ENCODE peak calls at places on chromosomes 7 and 10, in eight cellular contexts. One of them, this sample, is unnamed.

GRCh38 chr7:12281026-12281425 is 69.9 kb downstream of the TMEM106B start:
- DNase-seq in sciatic nerve: no peak
- DNase-seq in NCI-H1694 treated with DMSO at 0.1 percent for 48 hours: no peak
- DNase-seq in fibroblast of pulmonary artery: peak
- DNase-seq in germinal center: no peak
- DNase-seq in stimulated activated naive CD8-positive, alpha-beta T cell treated with anti-CD3 and anti-CD28 coated beads, Interleukin-15, Interleukin-2, amounts not matched to agents 100 U/mL and 50 U/mL, for 24 hours: no peak
- DNase-seq in HCT116: no peak
- DNase-seq in midbrain: no peak
- DNase-seq in this sample: no peak

GRCh38 chr10:30857803-30858202 is 173.9 kb downstream of the ZNF438 start:
- DNase-seq in stimulated activated naive CD8-positive, alpha-beta T cell treated with anti-CD3 and anti-CD28 coated beads, Interleukin-15, Interleukin-2, amounts not matched to agents 100 U/mL and 50 U/mL, for 24 hours: no peak
- DNase-seq in fibroblast of pulmonary artery: peak
- DNase-seq in HCT116: no peak
- DNase-seq in germinal center: no peak
- DNase-seq in sciatic nerve: peak
- DNase-seq in midbrain: peak
- DNase-seq in NCI-H1694 treated with DMSO at 0.1 percent for 48 hours: no peak
- DNase-seq in this sample: peak

GRCh38 chr7:149415391-149416068 is 45.3 kb downstream of the ZNF777 start:
- DNase-seq in midbrain: no peak
- DNase-seq in NCI-H1694 treated with DMSO at 0.1 percent for 48 hours: no peak
- DNase-seq in sciatic nerve: no peak
- DNase-seq in germinal center: no peak
- DNase-seq in fibroblast of pulmonary artery: peak
- DNase-seq in HCT116: no peak
- DNase-seq in stimulated activated naive CD8-positive, alpha-beta T cell treated with anti-CD3 and anti-CD28 coated beads, Interleukin-15, Interleukin-2, amounts not matched to agents 100 U/mL and 50 U/mL, for 24 hours: no peak
- DNase-seq in this sample: peak

GRCh38 chr10:29658984-29659769 is 24.4 kb upstream of the SVIL start:
- DNase-seq in germinal center: peak
- DNase-seq in HCT116: peak
- DNase-seq in NCI-H1694 treated with DMSO at 0.1 percent for 48 hours: no peak
- DNase-seq in sciatic nerve: no peak
- DNase-seq in fibroblast of pulmonary artery: peak
- DNase-seq in stimulated activated naive CD8-positive, alpha-beta T cell treated with anti-CD3 and anti-CD28 coated beads, Interleukin-15, Interleukin-2, amounts not matched to agents 100 U/mL and 50 U/mL, for 24 hours: peak
- DNase-seq in midbrain: no peak
- DNase-seq in this sample: no peak

GRCh38 chr7:135743907-135744789 is 4.5 kb downstream of the FAM180A start:
- DNase-seq in stimulated activated naive CD8-positive, alpha-beta T cell treated with anti-CD3 and anti-CD28 coated beads, Interleukin-15, Interleukin-2, amounts not matched to agents 100 U/mL and 50 U/mL, for 24 hours: no peak
- DNase-seq in fibroblast of pulmonary artery: peak
- DNase-seq in germinal center: no peak
- DNase-seq in NCI-H1694 treated with DMSO at 0.1 percent for 48 hours: no peak
- DNase-seq in HCT116: no peak
- DNase-seq in midbrain: no peak
- DNase-seq in sciatic nerve: peak
- DNase-seq in this sample: no peak

GRCh38 chr10:27500886-27501285 is 3.2 kb upstream of the RAB18 start:
- DNase-seq in HCT116: no peak
- DNase-seq in NCI-H1694 treated with DMSO at 0.1 percent for 48 hours: no peak
- DNase-seq in stimulated activated naive CD8-positive, alpha-beta T cell treated with anti-CD3 and anti-CD28 coated beads, Interleukin-15, Interleukin-2, amounts not matched to agents 100 U/mL and 50 U/mL, for 24 hours: no peak
- DNase-seq in fibroblast of pulmonary artery: no peak
- DNase-seq in germinal center: no peak
- DNase-seq in sciatic nerve: no peak
- DNase-seq in midbrain: no peak
- DNase-seq in this sample: no peak

GRCh38 chr7:69450436-69450835 is 147.8 kb upstream of the AUTS2 start:
- DNase-seq in germinal center: no peak
- DNase-seq in NCI-H1694 treated with DMSO at 0.1 percent for 48 hours: no peak
- DNase-seq in HCT116: no peak
- DNase-seq in sciatic nerve: no peak
- DNase-seq in midbrain: no peak
- DNase-seq in fibroblast of pulmonary artery: no peak
- DNase-seq in stimulated activated naive CD8-positive, alpha-beta T cell treated with anti-CD3 and anti-CD28 coated beads, Interleukin-15, Interleukin-2, amounts not matched to agents 100 U/mL and 50 U/mL, for 24 hours: no peak
- DNase-seq in this sample: no peak

GRCh38 chr10:6423004-6423403 is 157.1 kb downstream of the PRKCQ start:
- DNase-seq in NCI-H1694 treated with DMSO at 0.1 percent for 48 hours: no peak
- DNase-seq in stimulated activated naive CD8-positive, alpha-beta T cell treated with anti-CD3 and anti-CD28 coated beads, Interleukin-15, Interleukin-2, amounts not matched to agents 100 U/mL and 50 U/mL, for 24 hours: peak
- DNase-seq in HCT116: no peak
- DNase-seq in midbrain: no peak
- DNase-seq in sciatic nerve: no peak
- DNase-seq in germinal center: no peak
- DNase-seq in fibroblast of pulmonary artery: no peak
- DNase-seq in this sample: no peak

GRCh38 chr10:86597306-86597705 is 57.0 kb upstream of the OPN4 start:
- DNase-seq in fibroblast of pulmonary artery: no peak
- DNase-seq in germinal center: no peak
- DNase-seq in NCI-H1694 treated with DMSO at 0.1 percent for 48 hours: no peak
- DNase-seq in midbrain: no peak
- DNase-seq in sciatic nerve: peak
- DNase-seq in HCT116: no peak
- DNase-seq in stimulated activated naive CD8-positive, alpha-beta T cell treated with anti-CD3 and anti-CD28 coated beads, Interleukin-15, Interleukin-2, amounts not matched to agents 100 U/mL and 50 U/mL, for 24 hours: no peak
- DNase-seq in this sample: no peak

GRCh38 chr7:141960687-141961422 is 12.7 kb downstream of the TAS2R38 start:
- DNase-seq in NCI-H1694 treated with DMSO at 0.1 percent for 48 hours: no peak
- DNase-seq in midbrain: peak
- DNase-seq in HCT116: no peak
- DNase-seq in sciatic nerve: no peak
- DNase-seq in stimulated activated naive CD8-positive, alpha-beta T cell treated with anti-CD3 and anti-CD28 coated beads, Interleukin-15, Interleukin-2, amounts not matched to agents 100 U/mL and 50 U/mL, for 24 hours: no peak
- DNase-seq in germinal center: peak
- DNase-seq in fibroblast of pulmonary artery: no peak
- DNase-seq in this sample: no peak

GRCh38 chr7:155305251-155305904 is 7.7 kb downstream of the INSIG1 start:
- DNase-seq in fibroblast of pulmonary artery: no peak
- DNase-seq in HCT116: no peak
- DNase-seq in germinal center: no peak
- DNase-seq in midbrain: no peak
- DNase-seq in NCI-H1694 treated with DMSO at 0.1 percent for 48 hours: no peak
- DNase-seq in sciatic nerve: no peak
- DNase-seq in stimulated activated naive CD8-positive, alpha-beta T cell treated with anti-CD3 and anti-CD28 coated beads, Interleukin-15, Interleukin-2, amounts not matched to agents 100 U/mL and 50 U/mL, for 24 hours: no peak
- DNase-seq in this sample: no peak

GRCh38 chr7:151115121-151115835 is 29.0 kb downstream of the AGAP3 start:
- DNase-seq in HCT116: no peak
- DNase-seq in midbrain: no peak
- DNase-seq in fibroblast of pulmonary artery: peak
- DNase-seq in germinal center: peak
- DNase-seq in sciatic nerve: no peak
- DNase-seq in NCI-H1694 treated with DMSO at 0.1 percent for 48 hours: no peak
- DNase-seq in stimulated activated naive CD8-positive, alpha-beta T cell treated with anti-CD3 and anti-CD28 coated beads, Interleukin-15, Interleukin-2, amounts not matched to agents 100 U/mL and 50 U/mL, for 24 hours: peak
- DNase-seq in this sample: no peak

GRCh38 chr10:60526024-60526585 is 136.4 kb upstream of the ANK3 start:
- DNase-seq in germinal center: no peak
- DNase-seq in stimulated activated naive CD8-positive, alpha-beta T cell treated with anti-CD3 and anti-CD28 coated beads, Interleukin-15, Interleukin-2, amounts not matched to agents 100 U/mL and 50 U/mL, for 24 hours: no peak
- DNase-seq in NCI-H1694 treated with DMSO at 0.1 percent for 48 hours: no peak
- DNase-seq in midbrain: peak
- DNase-seq in sciatic nerve: no peak
- DNase-seq in fibroblast of pulmonary artery: no peak
- DNase-seq in HCT116: no peak
- DNase-seq in this sample: no peak

GRCh38 chr10:30647089-30647488 is 17.5 kb upstream of the LYZL2 start:
- DNase-seq in sciatic nerve: no peak
- DNase-seq in NCI-H1694 treated with DMSO at 0.1 percent for 48 hours: no peak
- DNase-seq in stimulated activated naive CD8-positive, alpha-beta T cell treated with anti-CD3 and anti-CD28 coated beads, Interleukin-15, Interleukin-2, amounts not matched to agents 100 U/mL and 50 U/mL, for 24 hours: no peak
- DNase-seq in midbrain: no peak
- DNase-seq in germinal center: no peak
- DNase-seq in HCT116: no peak
- DNase-seq in fibroblast of pulmonary artery: no peak
- DNase-seq in this sample: no peak

GRCh38 chr7:29865526-29865925 is 59.2 kb downstream of the WIPF3 start:
- DNase-seq in germinal center: no peak
- DNase-seq in stimulated activated naive CD8-positive, alpha-beta T cell treated with anti-CD3 and anti-CD28 coated beads, Interleukin-15, Interleukin-2, amounts not matched to agents 100 U/mL and 50 U/mL, for 24 hours: no peak
- DNase-seq in sciatic nerve: no peak
- DNase-seq in fibroblast of pulmonary artery: peak
- DNase-seq in HCT116: peak
- DNase-seq in NCI-H1694 treated with DMSO at 0.1 percent for 48 hours: no peak
- DNase-seq in midbrain: no peak
- DNase-seq in this sample: no peak

GRCh38 chr7:92205987-92206386 is 27.0 kb upstream of the LRRD1 start:
- DNase-seq in stimulated activated naive CD8-positive, alpha-beta T cell treated with anti-CD3 and anti-CD28 coated beads, Interleukin-15, Interleukin-2, amounts not matched to agents 100 U/mL and 50 U/mL, for 24 hours: no peak
- DNase-seq in HCT116: no peak
- DNase-seq in NCI-H1694 treated with DMSO at 0.1 percent for 48 hours: no peak
- DNase-seq in midbrain: no peak
- DNase-seq in sciatic nerve: no peak
- DNase-seq in fibroblast of pulmonary artery: no peak
- DNase-seq in germinal center: no peak
- DNase-seq in this sample: no peak

GRCh38 chr7:147639037-147639436 is 951.5 kb upstream of the C7orf33 start:
- DNase-seq in germinal center: no peak
- DNase-seq in fibroblast of pulmonary artery: no peak
- DNase-seq in midbrain: peak
- DNase-seq in HCT116: no peak
- DNase-seq in stimulated activated naive CD8-positive, alpha-beta T cell treated with anti-CD3 and anti-CD28 coated beads, Interleukin-15, Interleukin-2, amounts not matched to agents 100 U/mL and 50 U/mL, for 24 hours: no peak
- DNase-seq in NCI-H1694 treated with DMSO at 0.1 percent for 48 hours: no peak
- DNase-seq in sciatic nerve: no peak
- DNase-seq in this sample: no peak

GRCh38 chr7:102891693-102892261 is 21.0 kb upstream of the LRRC17 start:
- DNase-seq in sciatic nerve: no peak
- DNase-seq in germinal center: no peak
- DNase-seq in fibroblast of pulmonary artery: peak
- DNase-seq in midbrain: no peak
- DNase-seq in stimulated activated naive CD8-positive, alpha-beta T cell treated with anti-CD3 and anti-CD28 coated beads, Interleukin-15, Interleukin-2, amounts not matched to agents 100 U/mL and 50 U/mL, for 24 hours: no peak
- DNase-seq in NCI-H1694 treated with DMSO at 0.1 percent for 48 hours: peak
- DNase-seq in HCT116: no peak
- DNase-seq in this sample: no peak

GRCh38 chr7:130900471-130901076 is 166.6 kb upstream of the KLF14 start:
- DNase-seq in fibroblast of pulmonary artery: no peak
- DNase-seq in midbrain: no peak
- DNase-seq in sciatic nerve: no peak
- DNase-seq in HCT116: no peak
- DNase-seq in stimulated activated naive CD8-positive, alpha-beta T cell treated with anti-CD3 and anti-CD28 coated beads, Interleukin-15, Interleukin-2, amounts not matched to agents 100 U/mL and 50 U/mL, for 24 hours: no peak
- DNase-seq in NCI-H1694 treated with DMSO at 0.1 percent for 48 hours: no peak
- DNase-seq in germinal center: no peak
- DNase-seq in this sample: no peak

GRCh38 chr7:102119213-102119651 is 167.4 kb upstream of the SH2B2 start:
- DNase-seq in stimulated activated naive CD8-positive, alpha-beta T cell treated with anti-CD3 and anti-CD28 coated beads, Interleukin-15, Interleukin-2, amounts not matched to agents 100 U/mL and 50 U/mL, for 24 hours: no peak
- DNase-seq in midbrain: peak
- DNase-seq in HCT116: no peak
- DNase-seq in germinal center: no peak
- DNase-seq in sciatic nerve: peak
- DNase-seq in NCI-H1694 treated with DMSO at 0.1 percent for 48 hours: no peak
- DNase-seq in fibroblast of pulmonary artery: peak
- DNase-seq in this sample: no peak

GRCh38 chr10:76035728-76036409 is 604.4 kb downstream of the LRMDA start:
- DNase-seq in midbrain: no peak
- DNase-seq in germinal center: no peak
- DNase-seq in NCI-H1694 treated with DMSO at 0.1 percent for 48 hours: no peak
- DNase-seq in HCT116: no peak
- DNase-seq in stimulated activated naive CD8-positive, alpha-beta T cell treated with anti-CD3 and anti-CD28 coated beads, Interleukin-15, Interleukin-2, amounts not matched to agents 100 U/mL and 50 U/mL, for 24 hours: no peak
- DNase-seq in sciatic nerve: no peak
- DNase-seq in fibroblast of pulmonary artery: no peak
- DNase-seq in this sample: no peak

GRCh38 chr10:47350671-47351640 is 2.8 kb downstream of the RBP3 start:
- DNase-seq in stimulated activated naive CD8-positive, alpha-beta T cell treated with anti-CD3 and anti-CD28 coated beads, Interleukin-15, Interleukin-2, amounts not matched to agents 100 U/mL and 50 U/mL, for 24 hours: no peak
- DNase-seq in HCT116: no peak
- DNase-seq in fibroblast of pulmonary artery: no peak
- DNase-seq in NCI-H1694 treated with DMSO at 0.1 percent for 48 hours: no peak
- DNase-seq in germinal center: no peak
- DNase-seq in midbrain: no peak
- DNase-seq in sciatic nerve: peak
- DNase-seq in this sample: peak

GRCh38 chr7:35555934-35556333 is 139.0 kb downstream of the HERPUD2 start:
- DNase-seq in sciatic nerve: no peak
- DNase-seq in germinal center: no peak
- DNase-seq in NCI-H1694 treated with DMSO at 0.1 percent for 48 hours: no peak
- DNase-seq in stimulated activated naive CD8-positive, alpha-beta T cell treated with anti-CD3 and anti-CD28 coated beads, Interleukin-15, Interleukin-2, amounts not matched to agents 100 U/mL and 50 U/mL, for 24 hours: no peak
- DNase-seq in HCT116: no peak
- DNase-seq in midbrain: no peak
- DNase-seq in fibroblast of pulmonary artery: no peak
- DNase-seq in this sample: no peak

GRCh38 chr10:132845780-132846595 is 60.0 kb upstream of the NKX6-2 start:
- DNase-seq in sciatic nerve: no peak
- DNase-seq in germinal center: no peak
- DNase-seq in fibroblast of pulmonary artery: no peak
- DNase-seq in NCI-H1694 treated with DMSO at 0.1 percent for 48 hours: no peak
- DNase-seq in stimulated activated naive CD8-positive, alpha-beta T cell treated with anti-CD3 and anti-CD28 coated beads, Interleukin-15, Interleukin-2, amounts not matched to agents 100 U/mL and 50 U/mL, for 24 hours: no peak
- DNase-seq in HCT116: no peak
- DNase-seq in midbrain: no peak
- DNase-seq in this sample: peak

GRCh38 chr10:21526184-21526951 is 886 bp upstream of the SKIDA1 start:
- DNase-seq in stimulated activated naive CD8-positive, alpha-beta T cell treated with anti-CD3 and anti-CD28 coated beads, Interleukin-15, Interleukin-2, amounts not matched to agents 100 U/mL and 50 U/mL, for 24 hours: peak
- DNase-seq in sciatic nerve: peak
- DNase-seq in NCI-H1694 treated with DMSO at 0.1 percent for 48 hours: peak
- DNase-seq in germinal center: peak
- DNase-seq in fibroblast of pulmonary artery: peak
- DNase-seq in midbrain: peak
- DNase-seq in HCT116: no peak
- DNase-seq in this sample: peak

GRCh38 chr7:51251292-51251691 is 65.3 kb downstream of the COBL start:
- DNase-seq in sciatic nerve: no peak
- DNase-seq in HCT116: no peak
- DNase-seq in stimulated activated naive CD8-positive, alpha-beta T cell treated with anti-CD3 and anti-CD28 coated beads, Interleukin-15, Interleukin-2, amounts not matched to agents 100 U/mL and 50 U/mL, for 24 hours: no peak
- DNase-seq in fibroblast of pulmonary artery: no peak
- DNase-seq in germinal center: no peak
- DNase-seq in midbrain: no peak
- DNase-seq in NCI-H1694 treated with DMSO at 0.1 percent for 48 hours: no peak
- DNase-seq in this sample: no peak

GRCh38 chr10:43287056-43288007 is 20.5 kb upstream of the RASGEF1A start:
- DNase-seq in fibroblast of pulmonary artery: peak
- DNase-seq in stimulated activated naive CD8-positive, alpha-beta T cell treated with anti-CD3 and anti-CD28 coated beads, Interleukin-15, Interleukin-2, amounts not matched to agents 100 U/mL and 50 U/mL, for 24 hours: peak
- DNase-seq in germinal center: no peak
- DNase-seq in NCI-H1694 treated with DMSO at 0.1 percent for 48 hours: no peak
- DNase-seq in midbrain: no peak
- DNase-seq in HCT116: peak
- DNase-seq in sciatic nerve: no peak
- DNase-seq in this sample: no peak

GRCh38 chr7:99499713-99500636 is at the start of gene ZNF394:
- DNase-seq in midbrain: peak
- DNase-seq in fibroblast of pulmonary artery: peak
- DNase-seq in NCI-H1694 treated with DMSO at 0.1 percent for 48 hours: peak
- DNase-seq in stimulated activated naive CD8-positive, alpha-beta T cell treated with anti-CD3 and anti-CD28 coated beads, Interleukin-15, Interleukin-2, amounts not matched to agents 100 U/mL and 50 U/mL, for 24 hours: peak
- DNase-seq in HCT116: peak
- DNase-seq in germinal center: peak
- DNase-seq in sciatic nerve: peak
- DNase-seq in this sample: peak

GRCh38 chr10:73859441-73860049 is 14.8 kb downstream of the CAMK2G start:
- DNase-seq in stimulated activated naive CD8-positive, alpha-beta T cell treated with anti-CD3 and anti-CD28 coated beads, Interleukin-15, Interleukin-2, amounts not matched to agents 100 U/mL and 50 U/mL, for 24 hours: peak
- DNase-seq in germinal center: no peak
- DNase-seq in HCT116: no peak
- DNase-seq in midbrain: no peak
- DNase-seq in fibroblast of pulmonary artery: no peak
- DNase-seq in NCI-H1694 treated with DMSO at 0.1 percent for 48 hours: no peak
- DNase-seq in sciatic nerve: no peak
- DNase-seq in this sample: no peak

GRCh38 chr7:120742370-120742769 is 115.6 kb downstream of the TSPAN12 start:
- DNase-seq in fibroblast of pulmonary artery: no peak
- DNase-seq in midbrain: peak
- DNase-seq in sciatic nerve: no peak
- DNase-seq in NCI-H1694 treated with DMSO at 0.1 percent for 48 hours: no peak
- DNase-seq in stimulated activated naive CD8-positive, alpha-beta T cell treated with anti-CD3 and anti-CD28 coated beads, Interleukin-15, Interleukin-2, amounts not matched to agents 100 U/mL and 50 U/mL, for 24 hours: no peak
- DNase-seq in germinal center: no peak
- DNase-seq in HCT116: no peak
- DNase-seq in this sample: no peak

GRCh38 chr7:51021906-51022570 is 239.3 kb upstream of the GRB10 start:
- DNase-seq in HCT116: no peak
- DNase-seq in NCI-H1694 treated with DMSO at 0.1 percent for 48 hours: no peak
- DNase-seq in fibroblast of pulmonary artery: no peak
- DNase-seq in midbrain: no peak
- DNase-seq in stimulated activated naive CD8-positive, alpha-beta T cell treated with anti-CD3 and anti-CD28 coated beads, Interleukin-15, Interleukin-2, amounts not matched to agents 100 U/mL and 50 U/mL, for 24 hours: no peak
- DNase-seq in germinal center: no peak
- DNase-seq in sciatic nerve: no peak
- DNase-seq in this sample: no peak

GRCh38 chr10:90787906-90788491 is 69.8 kb downstream of the HTR7 start:
- DNase-seq in midbrain: no peak
- DNase-seq in sciatic nerve: no peak
- DNase-seq in NCI-H1694 treated with DMSO at 0.1 percent for 48 hours: peak
- DNase-seq in stimulated activated naive CD8-positive, alpha-beta T cell treated with anti-CD3 and anti-CD28 coated beads, Interleukin-15, Interleukin-2, amounts not matched to agents 100 U/mL and 50 U/mL, for 24 hours: peak
- DNase-seq in fibroblast of pulmonary artery: peak
- DNase-seq in HCT116: peak
- DNase-seq in germinal center: peak
- DNase-seq in this sample: no peak

GRCh38 chr10:70145666-70146488 is 623 bp downstream of the TYSND1 start:
- DNase-seq in stimulated activated naive CD8-positive, alpha-beta T cell treated with anti-CD3 and anti-CD28 coated beads, Interleukin-15, Interleukin-2, amounts not matched to agents 100 U/mL and 50 U/mL, for 24 hours: peak
- DNase-seq in germinal center: peak
- DNase-seq in midbrain: peak
- DNase-seq in sciatic nerve: peak
- DNase-seq in NCI-H1694 treated with DMSO at 0.1 percent for 48 hours: peak
- DNase-seq in HCT116: no peak
- DNase-seq in fibroblast of pulmonary artery: peak
- DNase-seq in this sample: peak

GRCh38 chr10:31320179-31320597 is 1.2 kb downstream of the ZEB1 start:
- DNase-seq in germinal center: peak
- DNase-seq in NCI-H1694 treated with DMSO at 0.1 percent for 48 hours: no peak
- DNase-seq in stimulated activated naive CD8-positive, alpha-beta T cell treated with anti-CD3 and anti-CD28 coated beads, Interleukin-15, Interleukin-2, amounts not matched to agents 100 U/mL and 50 U/mL, for 24 hours: peak
- DNase-seq in sciatic nerve: peak
- DNase-seq in fibroblast of pulmonary artery: no peak
- DNase-seq in HCT116: no peak
- DNase-seq in midbrain: peak
- DNase-seq in this sample: peak